ENCODE peak calls at places on chromosomes 12 and 14, in seven cellular contexts. R is stimulated activated naive CD8-positive, alpha-beta T cell treated with anti-CD3 and anti-CD28 coated beads, Interleukin-15, Interleukin-2, amounts not matched to agents 100 U/mL and 50 U/mL, for 24 hours; M is heart left ventricle; S is SK-N-SH treated with all-trans-retinoic acid at 6 μM for 48 hours; W is activated naive CD8-positive, alpha-beta T cell treated with anti-CD3 and anti-CD28 coated beads, Interleukin-2, amount 10 ng/mL, durations not matched to agents 7 days and 5 days; H is CD8-positive, alpha-beta T cell; Y is stimulated activated naive B cell treated with anti-CD40 and anti-IgM and Interleukin-4, amounts not matched to agents 10 μg/mL and 1 μg/mL and 100 μg/mL, for 72 hours. X is an unnamed sample.
A peak's percentile ranks its signal among the peaks of the same experiment; 100 is the strongest.

GRCh38 chr12:132426349-132427176 is 63.4 kb upstream of the FBRSL1 start:
- ATAC-seq in R (no peak), M (no peak), S (no peak), W (no peak), H (no peak), Y (no peak), X (no peak)

GRCh38 chr14:33707751-33708150 is 243.1 kb downstream of the EGLN3 start:
- ATAC-seq in R (no peak), M (no peak), S (no peak), W (no peak), H (no peak), Y (no peak), X (no peak)

GRCh38 chr12:71503579-71504470 is 64.2 kb downstream of the LGR5 start:
- ATAC-seq in R (no peak), M (no peak), S (no peak), W (peak; percentile 71), H (no peak), Y (peak; percentile 58), X (no peak)

GRCh38 chr12:93918262-93918661 is 230.1 kb upstream of the PLXNC1 start:
- ATAC-seq in R (no peak), M (peak; percentile 54), S (peak; percentile 72), W (no peak), H (no peak), Y (no peak), X (no peak)

GRCh38 chr14:97441740-97442362 is 644.7 kb downstream of the VRK1 start:
- ATAC-seq in R (no peak), M (no peak), S (no peak), W (peak; percentile 70), H (no peak), Y (no peak), X (no peak)

GRCh38 chr14:80266930-80267329 is 55.6 kb upstream of the DIO2 start:
- ATAC-seq in R (no peak), M (no peak), S (no peak), W (no peak), H (no peak), Y (no peak), X (no peak)

GRCh38 chr14:92348154-92348553 is 25.2 kb downstream of the SLC24A4 start:
- ATAC-seq in R (no peak), M (no peak), S (no peak), W (no peak), H (no peak), Y (no peak), X (no peak)

GRCh38 chr14:35963209-35963608 is 137.1 kb downstream of the BRMS1L start:
- ATAC-seq in R (no peak), M (no peak), S (peak; percentile 28), W (no peak), H (no peak), Y (peak; percentile 31), X (no peak)

GRCh38 chr14:75258079-75258802 is 20.4 kb upstream of the FOS start:
- ATAC-seq in R (no peak), M (no peak), S (no peak), W (no peak), H (no peak), Y (no peak), X (no peak)

GRCh38 chr14:23345987-23346692 is 6.5 kb downstream of the SLC22A17 start:
- ATAC-seq in R (no peak), M (peak; percentile 49), S (no peak), W (no peak), H (no peak), Y (no peak), X (no peak)

GRCh38 chr14:104693482-104694431 is 4.3 kb downstream of the INF2 start:
- ATAC-seq in R (no peak), M (no peak), S (no peak), W (no peak), H (no peak), Y (no peak), X (no peak)

GRCh38 chr14:89870335-89870734 is 84.2 kb downstream of the EFCAB11 start:
- ATAC-seq in R (no peak), M (no peak), S (no peak), W (no peak), H (no peak), Y (no peak), X (no peak)

GRCh38 chr12:95173392-95174251 is 43.6 kb downstream of the FGD6 start:
- ATAC-seq in R (no peak), M (peak; percentile 96), S (peak; percentile 86), W (no peak), H (no peak), Y (no peak), X (no peak)

GRCh38 chr12:111387747-111388365 is 17.9 kb upstream of the SH2B3 start:
- ATAC-seq in R (no peak), M (no peak), S (no peak), W (no peak), H (no peak), Y (no peak), X (no peak)

GRCh38 chr14:73457935-73458218 is 469 bp downstream of the NUMB start:
- ATAC-seq in R (no peak), M (peak; percentile 22), S (peak; percentile 6), W (no peak), H (no peak), Y (no peak), X (no peak)

GRCh38 chr12:25825494-25825893 is 133.0 kb upstream of the RASSF8 start:
- ATAC-seq in R (no peak), M (no peak), S (no peak), W (no peak), H (no peak), Y (no peak), X (no peak)

GRCh38 chr12:94078138-94078723 is 70.1 kb upstream of the PLXNC1 start:
- ATAC-seq in R (no peak), M (no peak), S (no peak), W (no peak), H (no peak), Y (no peak), X (no peak)

GRCh38 chr14:91205449-91205848 is 39.1 kb downstream of the GPR68 start:
- ATAC-seq in R (peak; percentile 62), M (no peak), S (no peak), W (no peak), H (no peak), Y (peak; percentile 50), X (peak; percentile 28)

GRCh38 chr14:58749066-58749669 is 111.4 kb downstream of the DACT1 start:
- ATAC-seq in R (peak; percentile 66), M (peak; percentile 38), S (peak; percentile 82), W (peak; percentile 84), H (no peak), Y (peak; percentile 84), X (peak; percentile 36)

GRCh38 chr14:59207506-59207933 is 19.1 kb downstream of the DAAM1 start:
- ATAC-seq in R (no peak), M (no peak), S (no peak), W (no peak), H (no peak), Y (no peak), X (no peak)

GRCh38 chr14:89856871-89857345 is 97.6 kb downstream of the EFCAB11 start:
- ATAC-seq in R (no peak), M (no peak), S (peak; percentile 48), W (no peak), H (no peak), Y (no peak), X (no peak)

GRCh38 chr12:20950248-20950647 is 139.7 kb downstream of the SLCO1B3 start:
- ATAC-seq in R (no peak), M (no peak), S (peak; percentile 80), W (no peak), H (no peak), Y (peak; percentile 69), X (no peak)

GRCh38 chr12:49109631-49110172 is 945 bp downstream of the LMBR1L start:
- ATAC-seq in R (no peak), M (peak; percentile 6), S (peak; percentile 20), W (no peak), H (no peak), Y (no peak), X (no peak)

GRCh38 chr12:121603581-121603980 is 22.7 kb upstream of the ORAI1 start:
- ATAC-seq in R (no peak), M (no peak), S (no peak), W (no peak), H (no peak), Y (no peak), X (no peak)

GRCh38 chr14:96986701-96987474 is 189.7 kb downstream of the VRK1 start:
- ATAC-seq in R (no peak), M (no peak), S (no peak), W (peak; percentile 81), H (no peak), Y (peak; percentile 83), X (no peak)

GRCh38 chr14:101288436-101289229 is 272.7 kb upstream of the DIO3 start:
- ATAC-seq in R (no peak), M (no peak), S (no peak), W (no peak), H (no peak), Y (no peak), X (no peak)

GRCh38 chr14:65487783-65488578 is 75.5 kb downstream of the FUT8 start:
- ATAC-seq in R (no peak), M (no peak), S (no peak), W (no peak), H (no peak), Y (no peak), X (no peak)

GRCh38 chr12:79933580-79934264 is 1.2 kb downstream of the PPP1R12A start:
- ATAC-seq in R (no peak), M (no peak), S (no peak), W (peak; percentile 2), H (no peak), Y (peak; percentile 6), X (no peak)